ENCODE peak calls at places on chromosome 15, in four cellular contexts. O is GM12865, R is astrocyte of the spinal cord, V is MCF 10A. F is an unnamed sample.

GRCh38 chr15:35444557-35445204 is 101.3 kb downstream of the DPH6 start:
- DNase-seq in R (peak), O (peak), V (peak), F (no peak)

GRCh38 chr15:57458255-57458850 is 82.0 kb downstream of the CGNL1 start:
- DNase-seq in V (no peak), R (no peak), O (no peak), F (no peak)

GRCh38 chr15:42152196-42152920 is 4.1 kb downstream of the PLA2G4F start:
- DNase-seq in V (no peak), R (no peak), O (no peak), F (no peak)

GRCh38 chr15:44492040-44492439 is 44.9 kb upstream of the EIF3J start:
- DNase-seq in O (no peak), V (no peak), R (no peak), F (no peak)

GRCh38 chr15:75455424-75455981 is 4.0 kb upstream of the SIN3A start:
- DNase-seq in R (peak), V (peak), O (peak), F (peak)

GRCh38 chr15:68271854-68272471 is 5.6 kb upstream of the FEM1B start:
- DNase-seq in V (peak), O (no peak), R (peak), F (no peak)

GRCh38 chr15:57025264-57025939 is 107.0 kb downstream of the TCF12 start:
- DNase-seq in R (peak), V (peak), O (no peak), F (no peak)

GRCh38 chr15:67146875-67147381 is 81.5 kb downstream of the SMAD3 start:
- DNase-seq in O (no peak), R (peak), V (peak), F (no peak)

GRCh38 chr15:47194718-47195117 is 522.6 kb upstream of the SEMA6D start:
- DNase-seq in O (peak), R (peak), V (peak), F (no peak)

GRCh38 chr15:43911235-43911661 is 84.4 kb downstream of the WDR76 start:
- DNase-seq in O (no peak), R (peak), V (peak), F (no peak)

GRCh38 chr15:96166223-96167200 is 164.0 kb upstream of the NR2F2 start:
- DNase-seq in V (no peak), R (peak), O (no peak), F (no peak)

GRCh38 chr15:100762913-100763627 is 116.6 kb upstream of the ALDH1A3 start:
- DNase-seq in R (no peak), O (no peak), V (no peak), F (no peak)

GRCh38 chr15:73822998-73823397 is 50.4 kb upstream of the TBC1D21 start:
- DNase-seq in V (peak), R (peak), O (no peak), F (no peak)

GRCh38 chr15:40282870-40283614 is at the start of gene ANKRD63:
- DNase-seq in V (no peak), R (no peak), O (no peak), F (no peak)

GRCh38 chr15:63029701-63030100 is 12.8 kb upstream of the TPM1 start:
- DNase-seq in O (no peak), V (no peak), R (no peak), F (no peak)

GRCh38 chr15:62611002-62611401 is 431.5 kb upstream of the TPM1 start:
- DNase-seq in R (no peak), O (no peak), V (no peak), F (no peak)

GRCh38 chr15:98241032-98241554 is 280.6 kb downstream of the ARRDC4 start:
- DNase-seq in R (no peak), O (no peak), V (no peak), F (no peak)

GRCh38 chr15:70094690-70095311 is 2.9 kb downstream of the TLE3 start:
- DNase-seq in O (no peak), R (no peak), V (no peak), F (no peak)

GRCh38 chr15:71133734-71134464 is 18.6 kb downstream of the THSD4 start:
- DNase-seq in V (peak), R (no peak), O (no peak), F (no peak)

GRCh38 chr15:40416056-40416455 is 10.5 kb downstream of the IVD start:
- DNase-seq in V (no peak), O (no peak), R (no peak), F (no peak)

GRCh38 chr15:55909036-55909811 is 84.2 kb downstream of the NEDD4 start:
- DNase-seq in O (no peak), V (peak), R (peak), F (no peak)

GRCh38 chr15:22253676-22254408 is 173.5 kb downstream of the OR4M2 start:
- DNase-seq in R (no peak), O (peak), V (no peak), F (no peak)

GRCh38 chr15:54289590-54290136 is 311.4 kb downstream of the UNC13C start:
- DNase-seq in V (no peak), O (peak), R (no peak), F (no peak)

GRCh38 chr15:45285413-45285812 is 33.4 kb downstream of the SLC28A2 start:
- DNase-seq in V (no peak), O (no peak), R (no peak), F (no peak)

GRCh38 chr15:39455502-39455991 is 125.3 kb upstream of the THBS1 start:
- DNase-seq in V (peak), R (peak), O (peak), F (no peak)

GRCh38 chr15:74470631-74471396 is 9.9 kb upstream of the UBL7 start:
- DNase-seq in V (no peak), O (no peak), R (no peak), F (no peak)

GRCh38 chr15:65645392-65645791 is 23.7 kb downstream of the SLC24A1 start:
- DNase-seq in R (no peak), O (no peak), V (no peak), F (no peak)

GRCh38 chr15:96171842-96172241 is 158.7 kb upstream of the NR2F2 start:
- DNase-seq in O (no peak), R (peak), V (no peak), F (no peak)

GRCh38 chr15:51312754-51313390 is 25.5 kb downstream of the CYP19A1 start:
- DNase-seq in R (no peak), O (no peak), V (peak), F (no peak)

GRCh38 chr15:95770191-95770590 is 560.3 kb upstream of the NR2F2 start:
- DNase-seq in R (peak), O (no peak), V (peak), F (no peak)

GRCh38 chr15:58384667-58385066 is 47.1 kb upstream of the LIPC start:
- DNase-seq in R (no peak), O (no peak), V (no peak), F (no peak)

GRCh38 chr15:68113273-68113672 is 59.2 kb downstream of the PIAS1 start:
- DNase-seq in R (peak), V (peak), O (no peak), F (no peak)

GRCh38 chr15:101410612-101411011 is 78.9 kb downstream of the PCSK6 start:
- DNase-seq in R (no peak), V (no peak), O (no peak), F (peak)

GRCh38 chr15:50544368-50544767 is 2.1 kb downstream of the USP50 start:
- DNase-seq in V (no peak), R (no peak), O (no peak), F (no peak)

GRCh38 chr15:71889947-71890346 is 79.6 kb downstream of the NR2E3 start:
- DNase-seq in V (no peak), O (no peak), R (no peak), F (no peak)

GRCh38 chr15:68820205-68820588 is 498 bp downstream of the ANP32A start:
- DNase-seq in V (no peak), R (peak), O (peak), F (peak)

GRCh38 chr15:97521390-97521789 is 439.1 kb upstream of the ARRDC4 start:
- DNase-seq in R (no peak), O (no peak), V (no peak), F (no peak)

GRCh38 chr15:72735111-72735510 is 48.4 kb downstream of the ADPGK start:
- DNase-seq in R (no peak), V (no peak), O (no peak), F (no peak)

GRCh38 chr15:91186892-91187644 is 87.0 kb downstream of the SV2B start:
- DNase-seq in V (peak), R (peak), O (peak), F (no peak)

GRCh38 chr15:85044251-85044853 is 62.7 kb downstream of the PDE8A start:
- DNase-seq in V (peak), O (peak), R (peak), F (no peak)
- TF ChIP-seq CTCF in V (peak), O (peak), R (peak), F (peak)

GRCh38 chr15:79059081-79059572 is 31.5 kb downstream of the RASGRF1 start:
- DNase-seq in R (no peak), V (no peak), O (no peak), F (no peak)
- TF ChIP-seq CTCF in R (no peak), V (no peak), O (no peak), F (no peak)

GRCh38 chr15:84588053-84588874 is 12.5 kb upstream of the ZSCAN2 start:
- DNase-seq in V (peak), R (peak), O (peak), F (peak)
- TF ChIP-seq CTCF in V (peak), R (peak), O (peak), F (peak)

DNA sequence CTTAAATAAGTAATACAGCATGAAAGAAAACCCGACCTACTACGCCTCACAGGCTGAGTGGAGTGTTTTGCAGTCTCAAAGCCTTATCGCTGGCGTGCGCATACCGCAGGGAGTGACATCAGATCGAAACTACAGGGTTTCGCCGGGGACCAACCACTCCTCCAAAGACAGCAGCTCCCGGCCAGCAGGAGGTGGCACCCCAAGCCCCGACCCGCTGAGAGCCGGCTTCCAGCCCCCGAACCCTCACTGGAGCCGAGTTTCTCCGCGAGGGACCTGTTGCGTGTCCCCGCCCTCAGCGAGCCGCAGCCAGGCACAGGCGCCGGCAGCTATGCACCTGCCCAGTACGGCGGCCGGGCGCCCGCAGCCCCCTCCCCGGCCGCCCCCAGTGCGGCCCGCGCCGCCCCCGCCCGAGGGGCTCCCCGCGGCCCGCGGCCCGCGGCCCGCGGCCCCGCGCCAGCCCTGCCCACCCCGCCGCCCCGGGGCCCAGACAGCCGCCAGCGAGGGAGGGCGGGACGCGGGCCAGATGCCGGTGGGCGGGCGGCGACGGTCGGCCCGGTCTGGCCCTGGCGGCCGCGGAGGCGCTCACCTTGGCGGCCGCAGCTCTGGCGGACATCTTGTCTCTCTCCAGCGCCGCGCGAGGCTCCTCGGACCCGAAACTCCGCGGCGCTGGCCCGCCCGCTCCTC is 710 bp downstream of the TJP1 start:
- DNase-seq in R (peak), V (peak), O (peak), F (peak)
- TF ChIP-seq CTCF in R (peak), V (no peak), O (no peak), F (peak)